ENCODE peak calls at places on chromosomes 5 and 9, in eight cellular contexts. One of them, this sample, is unnamed.

GRCh38 chr5:77353251-77353650 is 138.9 kb downstream of the WDR41 start:
- DNase-seq in WERI-Rb-1: no peak
- DNase-seq in activated naive CD4-positive, alpha-beta T cell treated with anti-CD3 and anti-CD28 coated beads for 36 hours: no peak
- DNase-seq in NB4: no peak
- DNase-seq in EL: no peak
- DNase-seq in heart right ventricle: no peak
- DNase-seq in neural crest cell: no peak
- DNase-seq in left ventricle myocardium inferior: no peak
- DNase-seq in this sample: no peak

GRCh38 chr9:87557996-87558395 is 60.3 kb downstream of the DAPK1 start:
- DNase-seq in activated naive CD4-positive, alpha-beta T cell treated with anti-CD3 and anti-CD28 coated beads for 36 hours: no peak
- DNase-seq in neural crest cell: no peak
- DNase-seq in WERI-Rb-1: no peak
- DNase-seq in EL: no peak
- DNase-seq in NB4: peak
- DNase-seq in heart right ventricle: no peak
- DNase-seq in left ventricle myocardium inferior: peak
- DNase-seq in this sample: no peak

GRCh38 chr5:173881811-173882575 is 6.2 kb upstream of the CPEB4 start:
- DNase-seq in NB4: no peak
- DNase-seq in WERI-Rb-1: no peak
- DNase-seq in neural crest cell: no peak
- DNase-seq in left ventricle myocardium inferior: no peak
- DNase-seq in activated naive CD4-positive, alpha-beta T cell treated with anti-CD3 and anti-CD28 coated beads for 36 hours: no peak
- DNase-seq in heart right ventricle: no peak
- DNase-seq in EL: peak
- DNase-seq in this sample: no peak

GRCh38 chr5:150339165-150339564 is 18.3 kb upstream of the TCOF1 start:
- DNase-seq in EL: no peak
- DNase-seq in heart right ventricle: no peak
- DNase-seq in neural crest cell: no peak
- DNase-seq in activated naive CD4-positive, alpha-beta T cell treated with anti-CD3 and anti-CD28 coated beads for 36 hours: no peak
- DNase-seq in WERI-Rb-1: no peak
- DNase-seq in left ventricle myocardium inferior: no peak
- DNase-seq in NB4: peak
- DNase-seq in this sample: no peak

GRCh38 chr9:115158666-115159481 is 40.9 kb upstream of the TNC start:
- DNase-seq in NB4: no peak
- DNase-seq in neural crest cell: no peak
- DNase-seq in left ventricle myocardium inferior: no peak
- DNase-seq in activated naive CD4-positive, alpha-beta T cell treated with anti-CD3 and anti-CD28 coated beads for 36 hours: no peak
- DNase-seq in EL: peak
- DNase-seq in WERI-Rb-1: no peak
- DNase-seq in heart right ventricle: no peak
- DNase-seq in this sample: no peak

GRCh38 chr5:179799644-179799973 is 5.8 kb downstream of the LTC4S start:
- DNase-seq in NB4: no peak
- DNase-seq in activated naive CD4-positive, alpha-beta T cell treated with anti-CD3 and anti-CD28 coated beads for 36 hours: no peak
- DNase-seq in left ventricle myocardium inferior: no peak
- DNase-seq in neural crest cell: no peak
- DNase-seq in WERI-Rb-1: no peak
- DNase-seq in heart right ventricle: no peak
- DNase-seq in EL: no peak
- DNase-seq in this sample: no peak

GRCh38 chr9:15211994-15212501 is 95.0 kb downstream of the TTC39B start:
- DNase-seq in WERI-Rb-1: no peak
- DNase-seq in heart right ventricle: no peak
- DNase-seq in left ventricle myocardium inferior: no peak
- DNase-seq in activated naive CD4-positive, alpha-beta T cell treated with anti-CD3 and anti-CD28 coated beads for 36 hours: no peak
- DNase-seq in EL: peak
- DNase-seq in NB4: no peak
- DNase-seq in neural crest cell: no peak
- DNase-seq in this sample: no peak

GRCh38 chr5:106392766-106393165 is 1278.0 kb downstream of the EFNA5 start:
- DNase-seq in WERI-Rb-1: no peak
- DNase-seq in EL: no peak
- DNase-seq in neural crest cell: no peak
- DNase-seq in activated naive CD4-positive, alpha-beta T cell treated with anti-CD3 and anti-CD28 coated beads for 36 hours: no peak
- DNase-seq in heart right ventricle: no peak
- DNase-seq in left ventricle myocardium inferior: no peak
- DNase-seq in NB4: no peak
- DNase-seq in this sample: no peak

GRCh38 chr5:61702784-61703183 is 370.7 kb downstream of the ZSWIM6 start:
- DNase-seq in activated naive CD4-positive, alpha-beta T cell treated with anti-CD3 and anti-CD28 coated beads for 36 hours: no peak
- DNase-seq in left ventricle myocardium inferior: no peak
- DNase-seq in neural crest cell: no peak
- DNase-seq in heart right ventricle: no peak
- DNase-seq in EL: no peak
- DNase-seq in NB4: no peak
- DNase-seq in WERI-Rb-1: no peak
- DNase-seq in this sample: no peak

GRCh38 chr5:66701244-66701643 is 105.1 kb downstream of the MAST4 start:
- DNase-seq in WERI-Rb-1: no peak
- DNase-seq in NB4: no peak
- DNase-seq in heart right ventricle: no peak
- DNase-seq in EL: no peak
- DNase-seq in activated naive CD4-positive, alpha-beta T cell treated with anti-CD3 and anti-CD28 coated beads for 36 hours: no peak
- DNase-seq in neural crest cell: no peak
- DNase-seq in left ventricle myocardium inferior: no peak
- DNase-seq in this sample: no peak

GRCh38 chr5:177328545-177329231 is 17.0 kb upstream of the MXD3 start:
- DNase-seq in WERI-Rb-1: no peak
- DNase-seq in neural crest cell: no peak
- DNase-seq in activated naive CD4-positive, alpha-beta T cell treated with anti-CD3 and anti-CD28 coated beads for 36 hours: no peak
- DNase-seq in EL: no peak
- DNase-seq in NB4: no peak
- DNase-seq in left ventricle myocardium inferior: peak
- DNase-seq in heart right ventricle: no peak
- DNase-seq in this sample: no peak

GRCh38 chr5:100623719-100624118 is 88.5 kb downstream of the FAM174A start:
- DNase-seq in NB4: peak
- DNase-seq in activated naive CD4-positive, alpha-beta T cell treated with anti-CD3 and anti-CD28 coated beads for 36 hours: no peak
- DNase-seq in left ventricle myocardium inferior: no peak
- DNase-seq in WERI-Rb-1: no peak
- DNase-seq in EL: peak
- DNase-seq in heart right ventricle: no peak
- DNase-seq in neural crest cell: no peak
- DNase-seq in this sample: peak

GRCh38 chr5:6291961-6292360 is 86.4 kb downstream of the MED10 start:
- DNase-seq in NB4: peak
- DNase-seq in activated naive CD4-positive, alpha-beta T cell treated with anti-CD3 and anti-CD28 coated beads for 36 hours: peak
- DNase-seq in neural crest cell: no peak
- DNase-seq in left ventricle myocardium inferior: no peak
- DNase-seq in heart right ventricle: no peak
- DNase-seq in EL: peak
- DNase-seq in WERI-Rb-1: peak
- DNase-seq in this sample: peak

GRCh38 chr5:27026059-27026458 is 12.3 kb downstream of the CDH9 start:
- DNase-seq in left ventricle myocardium inferior: no peak
- DNase-seq in EL: no peak
- DNase-seq in neural crest cell: no peak
- DNase-seq in NB4: no peak
- DNase-seq in heart right ventricle: no peak
- DNase-seq in WERI-Rb-1: no peak
- DNase-seq in activated naive CD4-positive, alpha-beta T cell treated with anti-CD3 and anti-CD28 coated beads for 36 hours: no peak
- DNase-seq in this sample: no peak

GRCh38 chr9:88460583-88461332 is 72.5 kb downstream of the SPIN1 start:
- DNase-seq in neural crest cell: no peak
- DNase-seq in EL: peak
- DNase-seq in left ventricle myocardium inferior: no peak
- DNase-seq in heart right ventricle: no peak
- DNase-seq in WERI-Rb-1: no peak
- DNase-seq in NB4: no peak
- DNase-seq in activated naive CD4-positive, alpha-beta T cell treated with anti-CD3 and anti-CD28 coated beads for 36 hours: peak
- DNase-seq in this sample: no peak

GRCh38 chr5:16794381-16794913 is 141.6 kb downstream of the MYO10 start:
- DNase-seq in NB4: no peak
- DNase-seq in WERI-Rb-1: no peak
- DNase-seq in EL: no peak
- DNase-seq in activated naive CD4-positive, alpha-beta T cell treated with anti-CD3 and anti-CD28 coated beads for 36 hours: no peak
- DNase-seq in neural crest cell: no peak
- DNase-seq in heart right ventricle: no peak
- DNase-seq in left ventricle myocardium inferior: no peak
- DNase-seq in this sample: no peak

This sample was measured in DND-41.